ENCODE peak calls at places on chromosomes 7 and 10, in eight cellular contexts. W is heart left ventricle, C is iris pigment epithelial cell, N is NCI-H748 treated with DMSO at 0.1 percent for 48 hours, T is hippocampal formation, P is HFF-Myc, H is ureter, D is A549. S is an unnamed sample.

GRCh38 chr10:78944658-78945333 is 124.0 kb upstream of the ZMIZ1 start:
- DNase-seq in W (no peak), D (no peak), P (peak), H (peak), N (no peak), T (peak), C (peak), S (no peak)

GRCh38 chr10:27601937-27602538 is 97.9 kb downstream of the RAB18 start:
- DNase-seq in C (no peak), W (no peak), D (no peak), T (no peak), H (no peak), N (no peak), P (no peak), S (no peak)

GRCh38 chr7:137001041-137001440 is 132.6 kb downstream of the CHRM2 start:
- DNase-seq in H (no peak), C (peak), N (no peak), D (no peak), T (no peak), P (no peak), W (no peak), S (no peak)

GRCh38 chr10:122154034-122154732 is 116.9 kb upstream of the BTBD16 start:
- DNase-seq in P (no peak), T (no peak), C (no peak), D (no peak), N (no peak), W (no peak), H (no peak), S (no peak)

GRCh38 chr10:8919291-8919690 is 864.8 kb downstream of the GATA3 start:
- DNase-seq in T (no peak), W (no peak), C (peak), D (no peak), H (no peak), N (no peak), P (no peak), S (no peak)

GRCh38 chr7:99036531-99037175 is 107.3 kb downstream of the SMURF1 start:
- DNase-seq in C (peak), H (no peak), P (no peak), T (peak), W (no peak), D (peak), N (no peak), S (no peak)

GRCh38 chr7:74025745-74026144 is 2.2 kb upstream of the ELN start:
- DNase-seq in T (no peak), H (no peak), W (no peak), D (no peak), N (no peak), P (no peak), C (no peak), S (no peak)

GRCh38 chr10:22927661-22928403 is at the start of gene ARMC3:
- DNase-seq in P (no peak), N (peak), T (peak), W (peak), C (peak), H (no peak), D (peak), S (peak)

GRCh38 chr7:157609932-157610640 is 273.3 kb downstream of the DNAJB6 start:
- DNase-seq in W (peak), D (no peak), T (no peak), C (no peak), H (no peak), P (no peak), N (no peak), S (no peak)

GRCh38 chr10:122521011-122521410 is 39.5 kb upstream of the DMBT1 start:
- DNase-seq in P (no peak), T (no peak), N (no peak), C (no peak), D (no peak), W (no peak), H (no peak), S (no peak)

GRCh38 chr7:49850921-49851613 is 77.6 kb downstream of the VWC2 start:
- DNase-seq in T (no peak), D (no peak), H (no peak), P (no peak), C (no peak), N (no peak), W (no peak), S (no peak)

GRCh38 chr10:89352039-89352597 is 24.3 kb downstream of the IFIT3 start:
- DNase-seq in N (no peak), C (peak), W (no peak), D (peak), P (peak), H (no peak), T (no peak), S (no peak)

GRCh38 chr7:132575336-132575986 is 809 bp downstream of the PLXNA4 start:
- DNase-seq in C (peak), W (peak), H (peak), T (peak), D (peak), P (no peak), N (peak), S (no peak)

GRCh38 chr10:19815036-19815435 is 1.2 kb upstream of the PLXDC2 start:
- DNase-seq in W (no peak), N (no peak), H (no peak), P (no peak), C (no peak), T (no peak), D (no peak), S (no peak)

GRCh38 chr7:81715984-81716588 is 53.8 kb downstream of the HGF start:
- DNase-seq in T (no peak), H (no peak), D (no peak), P (no peak), C (peak), W (no peak), N (no peak), S (no peak)

GRCh38 chr10:122244001-122244715 is 26.9 kb upstream of the BTBD16 start:
- DNase-seq in D (no peak), H (no peak), P (no peak), W (no peak), C (no peak), N (no peak), T (no peak), S (no peak)

GRCh38 chr10:63423489-63423888 is 42.3 kb downstream of the JMJD1C start:
- DNase-seq in W (no peak), D (no peak), C (no peak), H (no peak), P (no peak), T (no peak), N (no peak), S (no peak)

GRCh38 chr10:103232772-103233488 is 12.8 kb upstream of the RPEL1 start:
- DNase-seq in P (no peak), D (no peak), T (no peak), H (no peak), N (no peak), W (no peak), C (peak), S (no peak)